ENCODE peak calls at places on chromosome 12, in nine cellular contexts. One of them, this sample, is unnamed.

GRCh38 chr12:6828671-6829531 is 694 bp downstream of the P3H3 start:
- DNase-seq in NCI-H1417 treated with DMSO at 0.1 percent for 48 hours: no peak
- DNase-seq in heart right ventricle: peak; percentile 45
- DNase-seq in foreskin melanocyte: no peak
- DNase-seq in iPS DF 6.9: no peak
- DNase-seq in NT2/D1: peak; percentile 80
- DNase-seq in stimulated activated naive CD4-positive, alpha-beta T cell: peak; percentile 46
- DNase-seq in activated CD4-positive, alpha-beta T cell treated with anti-CD3 and anti-CD28 coated beads, Interleukin-2, amount 50 U/mL, for 48 hours: peak; percentile 38
- DNase-seq in NCI-H2081: peak; percentile 46
- DNase-seq in this sample: peak; percentile 70

GRCh38 chr12:67758119-67758873 is 109.8 kb downstream of the DYRK2 start:
- DNase-seq in activated CD4-positive, alpha-beta T cell treated with anti-CD3 and anti-CD28 coated beads, Interleukin-2, amount 50 U/mL, for 48 hours: no peak
- DNase-seq in stimulated activated naive CD4-positive, alpha-beta T cell: no peak
- DNase-seq in NT2/D1: no peak
- DNase-seq in heart right ventricle: no peak
- DNase-seq in iPS DF 6.9: no peak
- DNase-seq in NCI-H2081: no peak
- DNase-seq in foreskin melanocyte: no peak
- DNase-seq in NCI-H1417 treated with DMSO at 0.1 percent for 48 hours: no peak
- DNase-seq in this sample: no peak

GRCh38 chr12:8677362-8677761 is 14.7 kb upstream of the MFAP5 start:
- DNase-seq in NCI-H1417 treated with DMSO at 0.1 percent for 48 hours: no peak
- DNase-seq in stimulated activated naive CD4-positive, alpha-beta T cell: no peak
- DNase-seq in heart right ventricle: no peak
- DNase-seq in activated CD4-positive, alpha-beta T cell treated with anti-CD3 and anti-CD28 coated beads, Interleukin-2, amount 50 U/mL, for 48 hours: no peak
- DNase-seq in foreskin melanocyte: no peak
- DNase-seq in NT2/D1: no peak
- DNase-seq in NCI-H2081: no peak
- DNase-seq in iPS DF 6.9: no peak
- DNase-seq in this sample: no peak

GRCh38 chr12:19191089-19191488 is 61.6 kb downstream of the PLEKHA5 start:
- DNase-seq in NT2/D1: no peak
- DNase-seq in activated CD4-positive, alpha-beta T cell treated with anti-CD3 and anti-CD28 coated beads, Interleukin-2, amount 50 U/mL, for 48 hours: no peak
- DNase-seq in iPS DF 6.9: no peak
- DNase-seq in foreskin melanocyte: no peak
- DNase-seq in NCI-H1417 treated with DMSO at 0.1 percent for 48 hours: no peak
- DNase-seq in heart right ventricle: no peak
- DNase-seq in stimulated activated naive CD4-positive, alpha-beta T cell: no peak
- DNase-seq in NCI-H2081: no peak
- DNase-seq in this sample: no peak

GRCh38 chr12:50246159-50246865 is 37.0 kb downstream of the LIMA1 start:
- DNase-seq in activated CD4-positive, alpha-beta T cell treated with anti-CD3 and anti-CD28 coated beads, Interleukin-2, amount 50 U/mL, for 48 hours: no peak
- DNase-seq in heart right ventricle: no peak
- DNase-seq in NCI-H1417 treated with DMSO at 0.1 percent for 48 hours: no peak
- DNase-seq in NCI-H2081: no peak
- DNase-seq in stimulated activated naive CD4-positive, alpha-beta T cell: no peak
- DNase-seq in iPS DF 6.9: no peak
- DNase-seq in foreskin melanocyte: no peak
- DNase-seq in NT2/D1: no peak
- DNase-seq in this sample: no peak

GRCh38 chr12:79725987-79726386 is 35.2 kb upstream of the PAWR start:
- DNase-seq in NCI-H2081: no peak
- DNase-seq in NT2/D1: no peak
- DNase-seq in stimulated activated naive CD4-positive, alpha-beta T cell: no peak
- DNase-seq in iPS DF 6.9: no peak
- DNase-seq in foreskin melanocyte: peak; percentile 80
- DNase-seq in NCI-H1417 treated with DMSO at 0.1 percent for 48 hours: no peak
- DNase-seq in heart right ventricle: no peak
- DNase-seq in activated CD4-positive, alpha-beta T cell treated with anti-CD3 and anti-CD28 coated beads, Interleukin-2, amount 50 U/mL, for 48 hours: no peak
- DNase-seq in this sample: no peak

GRCh38 chr12:26606911-26607310 is 226.1 kb downstream of the ITPR2 start:
- DNase-seq in NT2/D1: no peak
- DNase-seq in NCI-H1417 treated with DMSO at 0.1 percent for 48 hours: no peak
- DNase-seq in iPS DF 6.9: no peak
- DNase-seq in activated CD4-positive, alpha-beta T cell treated with anti-CD3 and anti-CD28 coated beads, Interleukin-2, amount 50 U/mL, for 48 hours: no peak
- DNase-seq in foreskin melanocyte: no peak
- DNase-seq in heart right ventricle: no peak
- DNase-seq in stimulated activated naive CD4-positive, alpha-beta T cell: no peak
- DNase-seq in NCI-H2081: no peak
- DNase-seq in this sample: no peak

GRCh38 chr12:124715121-124715990 is 147.9 kb upstream of the NCOR2 start:
- DNase-seq in foreskin melanocyte: no peak
- DNase-seq in iPS DF 6.9: no peak
- DNase-seq in NCI-H1417 treated with DMSO at 0.1 percent for 48 hours: peak; percentile 75
- DNase-seq in heart right ventricle: no peak
- DNase-seq in NCI-H2081: peak; percentile 69
- DNase-seq in activated CD4-positive, alpha-beta T cell treated with anti-CD3 and anti-CD28 coated beads, Interleukin-2, amount 50 U/mL, for 48 hours: no peak
- DNase-seq in NT2/D1: no peak
- DNase-seq in stimulated activated naive CD4-positive, alpha-beta T cell: no peak
- DNase-seq in this sample: no peak

GRCh38 chr12:64780531-64781373 is 21.5 kb upstream of the GNS start:
- DNase-seq in foreskin melanocyte: no peak
- DNase-seq in NCI-H1417 treated with DMSO at 0.1 percent for 48 hours: peak; percentile 37
- DNase-seq in heart right ventricle: peak; percentile 20
- DNase-seq in iPS DF 6.9: no peak
- DNase-seq in NCI-H2081: peak; percentile 83
- DNase-seq in NT2/D1: no peak
- DNase-seq in activated CD4-positive, alpha-beta T cell treated with anti-CD3 and anti-CD28 coated beads, Interleukin-2, amount 50 U/mL, for 48 hours: peak; percentile 22
- DNase-seq in stimulated activated naive CD4-positive, alpha-beta T cell: no peak
- DNase-seq in this sample: peak; percentile 84

This sample was measured in Peyer's patch.